ENCODE peak calls at places on chromosomes 5 and 9, in seven cellular contexts. Q is Peyer's patch, S is mesendoderm, G is PC-9, X is esophagus squamous epithelium, Y is kidney, T is heart left ventricle. M is an unnamed sample. For H3K4me1, the result is how much of the 10 kb centered on the place peaks cover.

GRCh38 chr9:105835721-105836120 is 141.4 kb downstream of the TMEM38B start:
- DNase-seq in Y (no peak), G (no peak), S (peak), T (no peak), Q (no peak), X (no peak), M (no peak)

GRCh38 chr5:128358826-128359225 is 179.2 kb downstream of the FBN2 start:
- DNase-seq in T (no peak), Y (no peak), X (no peak), Q (no peak), G (no peak), S (no peak), M (no peak)

GRCh38 chr5:178382689-178383276 is 150.2 kb upstream of the PHYKPL start:
- DNase-seq in Y (peak), X (no peak), G (no peak), Q (no peak), T (no peak), S (peak), M (no peak)

GRCh38 chr9:126499005-126499910 is 114.5 kb upstream of the LMX1B start:
- DNase-seq in X (no peak), G (peak), S (peak), T (no peak), Y (peak), Q (no peak), M (no peak)

GRCh38 chr5:166166071-166166470 is 2125.4 kb upstream of the WWC1 start:
- DNase-seq in Q (no peak), G (no peak), Y (no peak), S (peak), X (no peak), T (no peak), M (no peak)

GRCh38 chr5:60961685-60962084 is 16.7 kb downstream of the NDUFAF2 start:
- DNase-seq in G (no peak), Q (no peak), T (no peak), X (no peak), S (peak), Y (no peak), M (no peak)

GRCh38 chr5:167573274-167574127 is 717.9 kb upstream of the WWC1 start:
- DNase-seq in G (no peak), Q (no peak), S (peak), X (no peak), T (no peak), Y (no peak), M (no peak)

GRCh38 chr9:114225534-114226288 is 70.4 kb downstream of the COL27A1 start:
- DNase-seq in Y (no peak), S (no peak), T (no peak), G (no peak), Q (no peak), X (no peak), M (no peak)

GRCh38 chr5:98936948-98937715 is 8.3 kb upstream of the CHD1 start:
- DNase-seq in X (no peak), S (no peak), G (no peak), T (no peak), Y (no peak), Q (no peak), M (no peak)

GRCh38 chr5:158284242-158284641 is 425.3 kb upstream of the CLINT1 start:
- DNase-seq in Y (no peak), Q (no peak), X (no peak), T (no peak), S (peak), G (no peak), M (no peak)

GRCh38 chr5:127088226-127088625 is 14.9 kb upstream of the C5orf63 start:
- DNase-seq in Y (no peak), X (no peak), G (peak), T (no peak), S (no peak), Q (no peak), M (no peak)

GRCh38 chr5:52985306-52985705 is 3.8 kb upstream of the ITGA2 start:
- DNase-seq in Q (no peak), Y (no peak), S (no peak), T (no peak), X (no peak), G (no peak), M (no peak)

GRCh38 chr9:128098936-128099931 is 28.3 kb downstream of the PTGES2 start:
- DNase-seq in Y (peak), S (peak), X (no peak), Q (no peak), G (peak), T (peak), M (no peak)

GRCh38 chr5:159571501-159572244 is 241.4 kb upstream of the IL12B start:
- DNase-seq in G (peak), Y (no peak), S (peak), X (no peak), Q (no peak), T (no peak), M (no peak)

GRCh38 chr9:8883313-8883712 is 1083.7 kb upstream of the DMAC1 start:
- DNase-seq in G (no peak), T (no peak), Y (no peak), X (no peak), Q (no peak), S (no peak), M (no peak)

GRCh38 chr5:57243286-57244137 is 69.7 kb downstream of the GPBP1 start:
- DNase-seq in X (no peak), G (no peak), S (no peak), Q (no peak), T (no peak), Y (no peak), M (no peak)

GRCh38 chr5:35087971-35088370 is 40.2 kb upstream of the AGXT2 start:
- DNase-seq in X (no peak), G (no peak), S (no peak), Q (no peak), Y (no peak), T (no peak), M (no peak)

GRCh38 chr9:88403340-88403739 is 15.1 kb downstream of the SPIN1 start:
- DNase-seq in G (no peak), Y (no peak), X (no peak), T (no peak), Q (no peak), S (no peak), M (no peak)

GRCh38 chr5:68354315-68354714 is 138.8 kb downstream of the PIK3R1 start:
- DNase-seq in Q (no peak), Y (no peak), G (no peak), S (peak), T (no peak), X (no peak), M (no peak)

GRCh38 chr5:159316519-159317383 is 13.5 kb downstream of the IL12B start:
- DNase-seq in G (peak), Q (no peak), T (no peak), X (no peak), Y (no peak), S (peak), M (peak)

GRCh38 chr5:131139321-131139720 is 25.7 kb downstream of the HINT1 start:
- DNase-seq in X (no peak), G (no peak), Y (no peak), Q (no peak), T (no peak), S (no peak), M (no peak)

GRCh38 chr5:81969226-81969625 is 2.6 kb upstream of the ATG10 start:
- DNase-seq in Y (no peak), Q (no peak), S (peak), X (no peak), G (no peak), T (no peak), M (no peak)

GRCh38 chr5:34894716-34895115 is 20.6 kb downstream of the RAD1 start:
- DNase-seq in X (no peak), G (no peak), S (no peak), T (no peak), Y (no peak), Q (no peak), M (no peak)

GRCh38 chr5:141968914-141969608 is at the start of gene RNF14:
- DNase-seq in X (peak), Q (peak), T (peak), Y (peak), G (peak), S (peak), M (peak)

GRCh38 chr5:135592312-135593045 is 13.7 kb upstream of the CXCL14 start:
- DNase-seq in S (no peak), X (no peak), T (no peak), G (no peak), Y (peak), Q (no peak), M (no peak)

GRCh38 chr5:80054682-80055081 is 19.5 kb downstream of the THBS4 start:
- DNase-seq in G (peak), Q (no peak), X (no peak), S (no peak), Y (no peak), T (no peak), M (no peak)

GRCh38 chr9:128420651-128421473 is at the start of gene CERCAM:
- DNase-seq in G (peak), X (no peak), T (peak), S (peak), Y (peak), Q (peak), M (peak)

GRCh38 chr5:131282235-131282634 is 18.4 kb downstream of the CDC42SE2 start:
- DNase-seq in T (no peak), Q (no peak), G (no peak), X (no peak), Y (no peak), S (no peak), M (no peak)

GRCh38 chr5:14809369-14810144 is 62.0 kb downstream of the ANKH start:
- DNase-seq in S (peak), X (peak), Q (peak), Y (peak), G (peak), T (peak), M (peak)

GRCh38 chr5:139061856-139062255 is 136.3 kb downstream of the SIL1 start:
- DNase-seq in Q (no peak), G (no peak), T (no peak), S (peak), Y (no peak), X (no peak), M (no peak)

GRCh38 chr5:159415301-159415937 is 85.1 kb upstream of the IL12B start:
- DNase-seq in X (no peak), G (no peak), S (peak), Y (no peak), T (no peak), Q (no peak), M (no peak)

GRCh38 chr9:136036050-136036449 is 59.0 kb downstream of the NACC2 start:
- DNase-seq in S (no peak), X (no peak), Q (no peak), G (no peak), T (no peak), Y (no peak), M (no peak)

GRCh38 chr5:36880761-36881160 is 4.2 kb downstream of the NIPBL start:
- DNase-seq in X (no peak), T (no peak), Q (no peak), G (no peak), S (peak), Y (no peak), M (no peak)

GRCh38 chr5:54654211-54654610 is 136.7 kb downstream of the SNX18 start:
- DNase-seq in Q (no peak), T (no peak), Y (no peak), S (no peak), X (no peak), G (no peak), M (no peak)

GRCh38 chr9:101716629-101717028 is 21.8 kb downstream of the GRIN3A start:
- DNase-seq in S (no peak), G (no peak), T (no peak), X (no peak), Y (no peak), Q (no peak), M (no peak)

GRCh38 chr5:177306674-177307543 is 3.3 kb downstream of the PRELID1 start:
- DNase-seq in X (no peak), Y (no peak), Q (no peak), T (peak), G (no peak), S (peak), M (no peak)

GRCh38 chr5:93598141-93598996 is 15.3 kb downstream of the NR2F1 start:
- DNase-seq in T (no peak), Y (peak), Q (no peak), X (no peak), S (no peak), G (no peak), M (no peak)

DNA sequence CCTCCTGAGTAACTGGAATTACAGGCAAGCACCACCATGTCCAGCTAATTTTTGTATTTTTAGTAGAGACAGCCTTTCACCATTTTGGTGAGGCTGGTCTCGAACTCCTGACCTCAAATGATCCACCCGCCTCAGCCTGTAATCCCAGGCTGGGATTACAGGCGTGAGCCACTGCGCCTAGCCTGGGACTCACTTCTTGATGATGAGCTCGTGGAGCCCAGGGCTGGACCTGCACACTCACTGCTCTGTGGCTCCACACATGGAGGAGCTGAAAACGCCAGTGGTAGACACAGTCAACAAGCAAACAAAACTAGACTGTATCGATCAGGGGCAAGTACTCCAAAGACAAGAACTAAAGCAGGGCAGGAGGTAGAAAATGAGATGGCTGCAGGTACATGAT is 59.8 kb upstream of the RPL26L1 start:
- DNase-seq in T (no peak), Y (no peak), S (no peak), X (no peak), Q (no peak), G (no peak), M (no peak)
- H3K4me1 ChIP-seq in T (under half), Y (under half), S (under half), X (half or more), Q (under half), G (under half), M (under half)

GRCh38 chr9:27542519-27542918 is 12.9 kb upstream of the MOB3B start:
- DNase-seq in Q (no peak), X (no peak), S (no peak), Y (no peak), T (no peak), G (no peak), M (no peak)

GRCh38 chr9:27539479-27540441 is 10.1 kb upstream of the MOB3B start:
- DNase-seq in S (no peak), Y (peak), Q (no peak), T (peak), G (peak), X (no peak), M (no peak)

GRCh38 chr9:27538668-27539067 is 9.1 kb upstream of the MOB3B start:
- DNase-seq in S (no peak), X (no peak), Q (no peak), Y (no peak), T (no peak), G (no peak), M (no peak)

GRCh38 chr9:27540537-27540936 is 10.9 kb upstream of the MOB3B start:
- DNase-seq in T (no peak), S (no peak), X (no peak), Q (no peak), Y (no peak), G (no peak), M (no peak)

DNA sequence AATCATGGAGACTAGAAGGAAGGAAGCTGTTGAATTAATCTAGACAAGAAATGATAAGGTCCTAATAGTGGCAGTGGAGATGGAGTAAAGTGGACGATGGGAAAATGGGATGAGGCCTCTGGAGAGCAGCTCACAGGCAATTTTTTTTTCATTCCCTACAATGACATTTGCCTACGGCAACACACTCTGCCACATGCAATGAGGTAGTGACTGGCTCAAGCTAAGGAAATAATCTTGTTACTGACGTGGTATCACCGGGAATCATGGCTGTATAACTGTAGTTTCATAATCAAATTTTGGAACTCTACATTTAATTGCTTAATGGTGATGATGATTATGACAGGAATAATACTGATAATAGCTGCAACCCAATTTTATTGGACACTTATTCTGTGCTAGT is 12.1 kb upstream of the MOB3B start:
- DNase-seq in Q (no peak), G (no peak), S (no peak), T (no peak), X (no peak), Y (no peak), M (no peak)
- H3K27ac ChIP-seq in Q (no peak), G (no peak), S (no peak), T (no peak), X (peak), Y (peak), M (no peak)

GRCh38 chr5:149486726-149487635 is 64.3 kb downstream of the CSNK1A1 start:
- DNase-seq in Q (no peak), Y (no peak), S (peak), G (peak), T (no peak), X (no peak), M (no peak)

GRCh38 chr5:149490599-149491187 is 60.5 kb downstream of the CSNK1A1 start:
- DNase-seq in S (no peak), Q (no peak), Y (no peak), T (no peak), G (no peak), X (no peak), M (no peak)

GRCh38 chr5:149487672-149488071 is 63.6 kb downstream of the CSNK1A1 start:
- DNase-seq in T (no peak), Q (no peak), G (no peak), S (no peak), X (no peak), Y (no peak), M (no peak)

GRCh38 chr5:149488645-149489306 is 62.5 kb downstream of the CSNK1A1 start:
- DNase-seq in S (no peak), G (no peak), Q (no peak), T (no peak), Y (no peak), X (no peak), M (no peak)

DNA sequence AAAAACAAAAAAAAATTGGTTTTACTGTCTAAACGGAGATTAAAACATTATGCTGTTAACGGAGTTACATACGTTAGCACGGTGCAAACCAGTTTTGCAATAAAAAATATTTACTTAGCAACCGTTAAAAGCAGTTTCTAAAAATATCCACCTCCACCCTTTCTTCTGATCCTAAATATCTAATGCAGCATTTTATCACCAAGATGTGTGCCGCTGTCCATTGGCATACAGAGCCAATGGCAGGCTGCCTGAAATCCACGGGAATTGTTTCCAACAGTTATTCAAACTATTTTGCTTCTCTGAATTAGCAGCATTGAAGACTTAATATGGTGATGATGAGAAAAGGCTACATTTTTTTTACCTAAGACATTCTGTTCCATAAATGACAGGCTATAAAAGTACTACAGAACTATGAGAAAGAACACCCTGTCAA is 61.6 kb downstream of the CSNK1A1 start:
- DNase-seq in Q (no peak), T (peak), X (no peak), Y (no peak), S (no peak), G (no peak), M (no peak)
- H3K4me1 ChIP-seq in Q (under half), T (under half), X (half or more), Y (under half), S (under half), G (half or more), M (under half)

GRCh38 chr5:132486318-132487094 is 4.1 kb downstream of the IRF1 start:
- DNase-seq in G (no peak), Q (no peak), T (peak), Y (peak), X (no peak), S (no peak), M (no peak)

GRCh38 chr5:132487095-132487428 is 3.5 kb downstream of the IRF1 start:
- DNase-seq in Q (no peak), S (no peak), T (no peak), Y (peak), X (no peak), G (no peak), M (no peak)

GRCh38 chr5:132483661-132484385 is 6.8 kb downstream of the IRF1 start:
- DNase-seq in T (peak), X (no peak), Q (no peak), G (no peak), Y (no peak), S (no peak), M (peak)

GRCh38 chr5:132484386-132484715 is 6.2 kb downstream of the IRF1 start:
- DNase-seq in Y (no peak), X (no peak), S (no peak), G (no peak), T (peak), Q (peak), M (no peak)

GRCh38 chr5:132485641-132486317 is 4.8 kb downstream of the IRF1 start:
- DNase-seq in G (no peak), Q (peak), X (no peak), Y (no peak), S (no peak), T (peak), M (no peak)
- H3K27ac ChIP-seq in G (no peak), Q (peak), X (peak), Y (no peak), S (no peak), T (no peak), M (peak)

DNA sequence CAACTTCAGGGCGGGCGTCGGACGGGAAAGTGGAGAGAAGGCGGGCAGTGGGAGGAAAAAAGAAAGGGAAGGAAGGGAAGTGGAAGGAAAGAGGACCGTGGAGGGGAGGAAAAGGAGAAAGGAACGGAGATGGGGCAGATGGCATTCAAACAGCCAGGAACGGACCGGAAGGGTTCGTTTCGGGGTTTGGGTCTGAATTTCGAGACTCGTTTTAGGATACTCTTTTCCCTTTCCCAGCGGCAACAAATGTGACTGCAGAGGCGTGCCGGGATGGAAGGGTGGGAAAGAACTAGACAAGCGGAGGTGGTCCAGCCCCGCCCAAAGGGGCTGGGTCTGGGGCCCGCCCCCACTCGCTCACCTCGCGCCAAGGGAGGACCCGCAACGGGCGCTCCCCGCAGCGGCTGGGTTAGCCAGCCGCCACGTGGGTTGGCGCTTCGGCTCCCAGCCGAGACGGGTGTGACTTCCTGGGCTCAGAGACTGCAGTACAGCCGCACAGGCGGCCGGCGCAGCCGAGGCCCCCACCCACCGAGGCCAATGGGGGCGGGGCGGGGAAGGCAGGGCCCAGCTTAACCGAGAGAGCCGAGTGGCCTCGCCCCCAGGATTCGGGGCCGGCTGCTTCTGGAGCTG is 2.7 kb downstream of the VCAN start:
- DNase-seq in G (peak), S (peak), T (peak), Y (peak), Q (no peak), X (peak), M (no peak)
- H3K4me1 ChIP-seq in G (under half), S (under half), T (under half), Y (under half), Q (under half), X (under half), M (under half)

GRCh38 chr9:33817327-33818166 is 587 bp downstream of the UBE2R2 start:
- DNase-seq in G (peak), T (peak), Q (peak), X (no peak), Y (peak), S (peak), M (peak)

GRCh38 chr9:33820231-33820745 is 3.3 kb downstream of the UBE2R2 start:
- DNase-seq in S (no peak), T (no peak), Y (no peak), Q (no peak), G (no peak), X (no peak), M (no peak)

GRCh38 chr9:33816327-33817252 is at the start of gene UBE2R2:
- DNase-seq in S (peak), Y (peak), X (peak), Q (peak), T (peak), G (peak), M (peak)

GRCh38 chr9:33818167-33818831 is 1.3 kb downstream of the UBE2R2 start:
- DNase-seq in G (no peak), Y (peak), X (no peak), Q (no peak), S (peak), T (no peak), M (peak)

GRCh38 chr9:33818832-33819500 is 2.0 kb downstream of the UBE2R2 start:
- DNase-seq in T (no peak), S (no peak), Y (no peak), G (no peak), X (no peak), Q (no peak), M (no peak)
- H3K27ac ChIP-seq in T (peak), S (no peak), Y (peak), G (peak), X (peak), Q (peak), M (peak)